ENCODE peak calls at places on chromosome 7, in four cellular contexts. Z is B cell, I is heart left ventricle, X is astrocyte. A is an unnamed sample.

GRCh38 chr7:44398506-44398905 is 73.1 kb upstream of the CAMK2B start:
- DNase-seq in X (no peak), Z (no peak), I (peak), A (no peak)

GRCh38 chr7:140263277-140263676 is 86.5 kb upstream of the KDM7A start:
- DNase-seq in Z (no peak), X (no peak), I (no peak), A (no peak)

GRCh38 chr7:6159524-6160011 is 112.9 kb downstream of the CYTH3 start:
- DNase-seq in Z (no peak), X (no peak), I (no peak), A (no peak)

GRCh38 chr7:28477041-28477442 is 64.7 kb downstream of the CREB5 start:
- DNase-seq in I (no peak), X (no peak), Z (no peak), A (no peak)

GRCh38 chr7:78279035-78279434 is 480.5 kb downstream of the PHTF2 start:
- DNase-seq in Z (no peak), X (peak), I (no peak), A (no peak)

GRCh38 chr7:113199841-113200240 is 81.5 kb upstream of the SMIM30 start:
- DNase-seq in I (no peak), X (peak), Z (no peak), A (no peak)

GRCh38 chr7:131747625-131748024 is 191.2 kb upstream of the PODXL start:
- DNase-seq in I (no peak), Z (no peak), X (no peak), A (no peak)

GRCh38 chr7:44477955-44478354 is 12.5 kb downstream of the NUDCD3 start:
- DNase-seq in I (no peak), X (no peak), Z (no peak), A (no peak)

GRCh38 chr7:56074371-56074791 is 10.3 kb downstream of the SUMF2 start:
- DNase-seq in I (peak), Z (peak), X (peak), A (peak)

GRCh38 chr7:801940-802364 is 30.3 kb upstream of the SUN1 start:
- DNase-seq in Z (no peak), X (no peak), I (no peak), A (no peak)

GRCh38 chr7:19352271-19352670 is 207.1 kb upstream of the FERD3L start:
- DNase-seq in Z (no peak), I (no peak), X (peak), A (no peak)

GRCh38 chr7:142964502-142965246 is 2.5 kb upstream of the KEL start:
- DNase-seq in Z (no peak), X (no peak), I (no peak), A (no peak)

GRCh38 chr7:107179326-107180163 is 10.7 kb downstream of the HBP1 start:
- DNase-seq in I (no peak), Z (no peak), X (peak), A (no peak)

GRCh38 chr7:142855756-142856564 is 1.1 kb downstream of the EPHB6 start:
- DNase-seq in I (peak), X (no peak), Z (no peak), A (no peak)

GRCh38 chr7:110534241-110534931 is 556.5 kb upstream of the LRRN3 start:
- DNase-seq in X (peak), I (no peak), Z (no peak), A (no peak)

GRCh38 chr7:64882341-64883112 is 20.5 kb upstream of the ZNF273 start:
- DNase-seq in X (peak), Z (peak), I (peak), A (no peak)

GRCh38 chr7:44307301-44307900 is 18.0 kb downstream of the CAMK2B start:
- DNase-seq in X (peak), Z (no peak), I (no peak), A (no peak)

GRCh38 chr7:104933433-104934074 is 80.5 kb upstream of the KMT2E start:
- DNase-seq in X (no peak), Z (peak), I (no peak), A (no peak)

GRCh38 chr7:23072916-23073315 is 32.7 kb upstream of the KLHL7 start:
- DNase-seq in I (no peak), Z (no peak), X (no peak), A (no peak)

GRCh38 chr7:42913591-42913990 is 1.7 kb upstream of the C7orf25 start:
- DNase-seq in X (peak), I (no peak), Z (no peak), A (no peak)

GRCh38 chr7:40570218-40570617 is 435.4 kb downstream of the SUGCT start:
- DNase-seq in X (peak), I (no peak), Z (no peak), A (no peak)

GRCh38 chr7:151632750-151633515 is 113.2 kb upstream of the RHEB start:
- DNase-seq in X (peak), I (peak), Z (peak), A (peak)

GRCh38 chr7:101066141-101066857 is 19.0 kb upstream of the TRIM56 start:
- DNase-seq in I (peak), X (no peak), Z (no peak), A (no peak)

GRCh38 chr7:44201813-44202212 is 1.0 kb downstream of the YKT6 start:
- DNase-seq in I (no peak), X (peak), Z (no peak), A (no peak)

GRCh38 chr7:70215491-70215890 is 617.2 kb downstream of the AUTS2 start:
- DNase-seq in Z (no peak), X (peak), I (no peak), A (no peak)

GRCh38 chr7:122674502-122674901 is 24.4 kb downstream of the RNF133 start:
- DNase-seq in Z (no peak), I (no peak), X (peak), A (no peak)

GRCh38 chr7:11830582-11831382 is 1.2 kb downstream of the THSD7A start:
- DNase-seq in I (no peak), X (peak), Z (no peak), A (no peak)

GRCh38 chr7:28346972-28347371 is 65.3 kb upstream of the CREB5 start:
- DNase-seq in Z (no peak), X (no peak), I (no peak), A (no peak)

GRCh38 chr7:76069238-76069638 is 21.3 kb downstream of the MDH2 start:
- DNase-seq in I (peak), X (peak), Z (no peak), A (no peak)

GRCh38 chr7:39399976-39400375 is 166.2 kb upstream of the YAE1 start:
- DNase-seq in X (no peak), I (no peak), Z (no peak), A (no peak)

GRCh38 chr7:29609162-29610030 is 45.8 kb downstream of the PRR15 start:
- DNase-seq in Z (no peak), I (no peak), X (peak), A (no peak)
- TF ChIP-seq CTCF in Z (peak), I (peak), X (peak), A (peak)

GRCh38 chr7:30134523-30135270 is at the start of gene MTURN:
- DNase-seq in Z (peak), I (peak), X (peak), A (peak)
- TF ChIP-seq CTCF in Z (no peak), I (no peak), X (no peak), A (no peak)

GRCh38 chr7:25179771-25180591 is 48.3 kb downstream of the NPVF start:
- DNase-seq in X (peak), Z (peak), I (peak), A (peak)

GRCh38 chr7:25180946-25181345 is 47.3 kb downstream of the NPVF start:
- DNase-seq in I (no peak), X (no peak), Z (no peak), A (no peak)

GRCh38 chr7:25181537-25181936 is 46.7 kb downstream of the NPVF start:
- DNase-seq in X (no peak), I (no peak), Z (no peak), A (no peak)

GRCh38 chr7:25179325-25179724 is 49.0 kb downstream of the NPVF start:
- DNase-seq in X (no peak), I (no peak), Z (no peak), A (no peak)

GRCh38 chr7:25180592-25180923 is 47.7 kb downstream of the NPVF start:
- DNase-seq in I (no peak), Z (no peak), X (no peak), A (no peak)
- TF ChIP-seq CTCF in I (no peak), Z (peak), X (no peak), A (no peak)

GRCh38 chr7:68442931-68443631 is 1155.2 kb upstream of the AUTS2 start:
- DNase-seq in I (no peak), Z (no peak), X (no peak), A (no peak)

GRCh38 chr7:68440870-68441269 is 1157.4 kb upstream of the AUTS2 start:
- DNase-seq in Z (no peak), X (no peak), I (no peak), A (no peak)

GRCh38 chr7:68439897-68440296 is 1158.4 kb upstream of the AUTS2 start:
- DNase-seq in Z (no peak), I (no peak), X (no peak), A (no peak)

GRCh38 chr7:68444042-68444441 is 1154.2 kb upstream of the AUTS2 start:
- DNase-seq in X (no peak), I (no peak), Z (no peak), A (no peak)

DNA sequence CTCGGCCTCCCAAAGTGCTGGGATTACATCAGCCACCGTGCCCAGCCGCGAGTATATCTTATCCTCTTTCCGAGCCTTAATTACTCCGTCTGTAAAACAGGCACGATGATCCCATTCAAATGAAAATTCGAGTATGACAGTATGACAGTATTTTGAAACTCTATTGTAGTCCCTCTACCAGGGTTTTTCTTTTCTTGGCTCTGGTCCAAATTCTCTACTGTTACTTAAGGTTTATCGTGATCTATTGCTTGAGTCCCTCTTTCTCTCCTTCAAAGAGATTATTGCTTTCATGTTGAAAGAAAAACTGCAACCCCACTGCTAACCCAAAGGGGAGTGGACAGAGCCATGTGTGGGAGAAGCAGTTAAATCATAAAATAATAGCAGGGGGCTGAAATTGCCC is 1156.7 kb upstream of the AUTS2 start:
- DNase-seq in Z (no peak), I (no peak), X (no peak), A (no peak)
- TF ChIP-seq CTCF in Z (no peak), I (no peak), X (no peak), A (no peak)

GRCh38 chr7:20784311-20785210 is 2.1 kb downstream of the SP8 start:
- DNase-seq in Z (peak), I (no peak), X (no peak), A (no peak)
- TF ChIP-seq CTCF in Z (no peak), I (no peak), X (no peak), A (peak)

DNA sequence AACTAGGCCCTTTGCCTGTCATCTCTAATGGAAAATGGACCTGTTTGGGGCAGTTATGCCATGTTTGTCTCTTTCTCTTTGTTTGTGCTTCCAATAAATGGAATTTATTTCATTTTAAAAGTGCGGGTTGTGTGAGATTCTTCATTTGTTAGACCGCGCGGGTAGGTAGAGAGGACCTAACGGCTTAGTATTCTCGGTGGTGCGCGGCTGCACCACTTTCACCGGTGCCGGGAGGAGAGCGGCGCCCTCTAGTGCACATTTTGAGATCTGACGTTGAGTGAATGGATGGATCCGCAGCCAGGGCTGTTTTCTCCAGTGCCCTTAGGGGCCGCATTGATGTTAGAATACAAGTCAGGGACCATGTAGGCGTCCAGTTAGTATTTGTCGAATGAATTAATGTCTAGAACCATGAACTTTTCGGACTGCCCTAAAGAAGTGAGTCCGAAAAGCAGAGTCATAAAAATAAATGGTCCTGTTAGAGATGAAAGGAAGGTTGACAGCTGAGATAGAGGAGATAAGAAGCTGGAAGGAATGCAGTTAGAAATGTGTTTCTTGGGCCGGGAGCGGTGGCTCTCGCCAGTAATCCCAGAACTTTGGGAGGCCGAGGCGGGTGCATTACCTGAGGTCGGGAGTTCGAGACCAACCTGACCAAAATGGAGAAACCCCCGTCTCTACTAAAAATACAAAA is 29.3 kb upstream of the GIMAP8 start:
- DNase-seq in I (peak), Z (peak), X (peak), A (peak)
- TF ChIP-seq CTCF in I (peak), Z (peak), X (peak), A (peak)